ENCODE peak calls at places on chromosome 17, in six cellular contexts. R is endothelial cell of umbilical vein, Q is heart left ventricle, O is A549, S is adrenal gland, J is Peyer's patch. W is an unnamed sample.

GRCh38 chr17:77098884-77099545 is 41.8 kb upstream of the SEC14L1 start:
- DNase-seq in R (no peak), Q (peak; percentile 61), O (no peak), S (peak; percentile 82), J (no peak), W (peak; percentile 77)

GRCh38 chr17:48529191-48529979 is 1.4 kb downstream of the HOXB1 start:
- DNase-seq in R (no peak), Q (no peak), O (no peak), S (no peak), J (no peak), W (no peak)

GRCh38 chr17:6178959-6179358 is 108.8 kb downstream of the WSCD1 start:
- DNase-seq in R (peak; percentile 98), Q (no peak), O (no peak), S (peak; percentile 30), J (no peak), W (no peak)

GRCh38 chr17:61908292-61909037 is 19.3 kb downstream of the INTS2 start:
- DNase-seq in R (no peak), Q (no peak), O (no peak), S (no peak), J (no peak), W (no peak)

GRCh38 chr17:52465407-52465806 is 306.9 kb upstream of the CA10 start:
- DNase-seq in R (no peak), Q (no peak), O (no peak), S (no peak), J (no peak), W (no peak)

GRCh38 chr17:17603178-17603894 is 11.8 kb upstream of the PEMT start:
- DNase-seq in R (no peak), Q (no peak), O (no peak), S (no peak), J (no peak), W (no peak)

GRCh38 chr17:67431210-67432015 is 54.3 kb downstream of the PITPNC1 start:
- DNase-seq in R (peak; percentile 47), Q (no peak), O (peak; percentile 45), S (no peak), J (no peak), W (no peak)

GRCh38 chr17:17841620-17842025 is 4.8 kb upstream of the SREBF1 start:
- DNase-seq in R (no peak), Q (peak; percentile 78), O (no peak), S (peak; percentile 84), J (no peak), W (no peak)

GRCh38 chr17:17028878-17029535 is 13.2 kb upstream of the MPRIP start:
- DNase-seq in R (no peak), Q (no peak), O (no peak), S (no peak), J (no peak), W (no peak)

GRCh38 chr17:4788807-4789700 is at the start of gene GLTPD2:
- DNase-seq in R (no peak), Q (no peak), O (no peak), S (no peak), J (no peak), W (no peak)

GRCh38 chr17:17741346-17742023 is 60.2 kb downstream of the RAI1 start:
- DNase-seq in R (peak; percentile 26), Q (no peak), O (no peak), S (peak; percentile 68), J (no peak), W (no peak)

GRCh38 chr17:56913000-56913866 is 616 bp downstream of the TRIM25 start:
- DNase-seq in R (peak; percentile 21), Q (no peak), O (no peak), S (peak; percentile 32), J (no peak), W (peak; percentile 31)

GRCh38 chr17:80347948-80348351 is 67.0 kb upstream of the ENDOV start:
- DNase-seq in R (no peak), Q (no peak), O (no peak), S (no peak), J (no peak), W (no peak)

GRCh38 chr17:48816774-48817590 is at the start of gene TTLL6:
- DNase-seq in R (peak; percentile 85), Q (peak; percentile 86), O (peak; percentile 97), S (peak; percentile 91), J (peak; percentile 55), W (peak; percentile 74)

GRCh38 chr17:68197091-68197996 is 50.5 kb upstream of the AMZ2 start:
- DNase-seq in R (no peak), Q (no peak), O (peak; percentile 47), S (no peak), J (no peak), W (no peak)

GRCh38 chr17:30551666-30552339 is 74.6 kb downstream of the GOSR1 start:
- DNase-seq in R (no peak), Q (no peak), O (no peak), S (no peak), J (no peak), W (no peak)

GRCh38 chr17:17514993-17515920 is 19.1 kb upstream of the RASD1 start:
- DNase-seq in R (no peak), Q (no peak), O (no peak), S (no peak), J (no peak), W (no peak)

GRCh38 chr17:15502315-15503112 is 35.1 kb upstream of the CDRT4 start:
- DNase-seq in R (peak; percentile 58), Q (peak; percentile 91), O (peak; percentile 76), S (peak; percentile 84), J (peak; percentile 64), W (peak; percentile 95)

GRCh38 chr17:17840751-17841591 is 4.2 kb upstream of the SREBF1 start:
- DNase-seq in R (peak; percentile 21), Q (peak; percentile 59), O (no peak), S (peak; percentile 64), J (no peak), W (no peak)

GRCh38 chr17:40281663-40282062 is 6.0 kb upstream of the CDC6 start:
- DNase-seq in R (no peak), Q (no peak), O (no peak), S (no peak), J (no peak), W (no peak)

GRCh38 chr17:43169561-43170139 is 1.4 kb upstream of the NBR1 start:
- DNase-seq in R (no peak), Q (peak; percentile 23), O (peak; percentile 52), S (no peak), J (peak; percentile 25), W (peak; percentile 29)

GRCh38 chr17:4988168-4988567 is 693 bp upstream of the CAMTA2 start:
- DNase-seq in R (no peak), Q (peak; percentile 50), O (no peak), S (no peak), J (no peak), W (peak; percentile 38)

GRCh38 chr17:46266656-46267544 is 28.0 kb upstream of the LRRC37A start:
- DNase-seq in R (peak; percentile 88), Q (peak; percentile 90), O (peak; percentile 98), S (peak; percentile 89), J (peak; percentile 72), W (peak; percentile 80)

GRCh38 chr17:79393358-79394038 is 217.4 kb downstream of the RBFOX3 start:
- DNase-seq in R (peak; percentile 63), Q (peak; percentile 77), O (peak; percentile 89), S (peak; percentile 87), J (peak; percentile 68), W (peak; percentile 58)

GRCh38 chr17:58391302-58391984 is 25.9 kb downstream of the RNF43 start:
- DNase-seq in R (peak; percentile 82), Q (peak; percentile 31), O (peak; percentile 67), S (peak; percentile 93), J (no peak), W (no peak)

GRCh38 chr17:16516594-16517018 is 24.6 kb upstream of the LRRC75A start:
- DNase-seq in R (peak; percentile 62), Q (peak; percentile 35), O (peak; percentile 63), S (peak; percentile 57), J (no peak), W (peak; percentile 52)

GRCh38 chr17:34619687-34620217 is 40.4 kb downstream of the TMEM132E start:
- DNase-seq in R (no peak), Q (no peak), O (no peak), S (no peak), J (no peak), W (no peak)

GRCh38 chr17:76888661-76889060 is 20.5 kb downstream of the MGAT5B start:
- DNase-seq in R (no peak), Q (no peak), O (no peak), S (no peak), J (no peak), W (no peak)

GRCh38 chr17:57832711-57833596 is 16.9 kb downstream of the MRPS23 start:
- DNase-seq in R (peak; percentile 72), Q (peak; percentile 64), O (peak; percentile 59), S (peak; percentile 83), J (peak; percentile 66), W (peak; percentile 58)

DNA sequence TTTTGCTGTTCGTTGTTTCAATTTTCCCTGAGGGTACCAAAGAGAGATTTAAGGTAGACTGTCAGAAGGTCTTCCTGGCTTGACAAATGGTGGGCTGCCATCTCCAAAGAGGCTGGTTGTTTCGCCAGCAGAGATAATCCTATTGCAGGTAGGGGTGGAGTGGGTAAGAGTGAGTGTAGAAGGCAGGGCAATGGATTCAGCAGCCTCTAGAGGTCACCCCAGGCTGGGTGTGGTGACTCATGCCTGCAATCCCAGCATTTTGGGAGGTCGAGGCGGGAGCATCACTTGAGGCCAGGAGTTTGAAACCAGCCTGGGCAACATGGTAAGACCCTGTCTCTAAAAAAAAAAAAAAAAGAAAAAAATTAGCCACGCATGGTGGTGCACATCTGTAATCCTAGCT is 34.6 kb downstream of the DCAKD start:
- DNase-seq in R (no peak), Q (no peak), O (peak; percentile 43), S (peak; percentile 40), J (no peak), W (no peak)
- TF ChIP-seq CTCF in R (no peak), Q (no peak), O (peak; percentile 28), S (peak; percentile 16), J (no peak), W (no peak)

DNA sequence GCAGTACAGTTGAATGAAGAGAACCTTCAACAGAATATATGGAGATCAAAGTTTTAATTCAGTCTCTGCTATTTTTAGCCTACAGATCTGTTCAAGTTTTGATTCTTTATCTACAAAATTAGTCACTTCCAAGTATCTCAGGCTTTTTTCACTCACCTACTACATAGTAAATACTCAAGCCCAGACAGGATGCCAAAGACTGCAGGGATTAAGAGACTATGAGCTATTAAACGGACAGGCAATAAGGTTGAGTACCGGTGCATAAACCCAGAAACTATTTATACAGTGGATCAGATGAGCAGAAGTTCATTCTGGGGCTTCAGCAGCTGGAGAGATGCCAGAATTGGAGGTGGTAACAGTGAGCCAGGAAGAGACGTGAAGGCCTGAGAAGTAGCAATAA is 18.7 kb upstream of the OR3A1 start:
- DNase-seq in R (no peak), Q (no peak), O (no peak), S (no peak), J (no peak), W (no peak)
- H3K9me3 ChIP-seq in R (no peaks in the 10 kb centered on the region), Q (no peaks in the 10 kb centered on the region), O (no peaks in the 10 kb centered on the region), S (no peaks in the 10 kb centered on the region), J (no peaks in the 10 kb centered on the region), W (no peaks in the 10 kb centered on the region)

GRCh38 chr17:71966459-71967313 is 154.1 kb upstream of the SOX9 start:
- DNase-seq in R (no peak), Q (peak; percentile 28), O (no peak), S (no peak), J (no peak), W (no peak)
- TF ChIP-seq POLR2A in R (no peak), Q (no peak), O (no peak), S (no peak), J (no peak), W (no peak)

DNA sequence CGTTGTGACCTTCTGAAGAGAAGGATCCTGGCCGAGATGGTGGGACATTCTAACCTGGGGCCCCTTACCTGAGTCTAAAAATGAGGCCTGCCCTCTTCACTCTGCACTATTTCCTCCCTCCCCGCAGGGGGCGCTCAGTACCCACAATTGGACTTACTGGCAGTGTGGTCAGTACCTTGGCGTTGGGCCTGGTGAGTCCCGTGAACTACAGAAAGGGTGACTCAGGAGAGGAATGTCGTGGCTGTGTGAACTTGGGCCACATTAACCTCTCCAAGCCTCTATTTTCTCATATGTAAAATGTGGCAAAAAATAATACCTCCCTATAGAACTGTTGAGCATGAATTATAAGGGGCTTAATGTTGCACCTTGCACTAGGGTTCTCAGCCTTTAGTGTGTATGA is 3.9 kb downstream of the RSAD1 start:
- DNase-seq in R (peak; percentile 91), Q (peak; percentile 91), O (peak; percentile 94), S (peak; percentile 99), J (peak; percentile 70), W (peak; percentile 97)
- TF ChIP-seq CTCF in R (peak; percentile 96), Q (peak; percentile 82), O (peak; percentile 96), S (peak; percentile 95), J (peak; percentile 97), W (peak; percentile 90)

W was measured in uterus.